ENCODE peak calls at places on chromosomes 7 and 10, in eight cellular contexts. B, F, U, K, G, O, J and W are unnamed samples.

GRCh38 chr7:50397320-50397970 is 52.7 kb downstream of the FIGNL1 start:
- DNase-seq in B (no peak), F (no peak), U (no peak), K (no peak), G (no peak), O (no peak), J (no peak), W (no peak)

GRCh38 chr7:41003031-41003925 is 699.6 kb downstream of the INHBA start:
- DNase-seq in B (no peak), F (peak), U (peak), K (no peak), G (peak), O (peak), J (peak), W (no peak)

GRCh38 chr10:27138277-27138676 is 15.9 kb downstream of the YME1L1 start:
- DNase-seq in B (no peak), F (no peak), U (no peak), K (no peak), G (no peak), O (no peak), J (no peak), W (no peak)

GRCh38 chr10:2981361-2981801 is 86.0 kb upstream of the PFKP start:
- DNase-seq in B (no peak), F (no peak), U (no peak), K (no peak), G (no peak), O (no peak), J (peak), W (no peak)

GRCh38 chr10:3225589-3225988 is 53.0 kb upstream of the PITRM1 start:
- DNase-seq in B (no peak), F (no peak), U (no peak), K (no peak), G (no peak), O (no peak), J (peak), W (no peak)

GRCh38 chr7:113548561-113548960 is 370.2 kb downstream of the PPP1R3A start:
- DNase-seq in B (no peak), F (no peak), U (no peak), K (no peak), G (no peak), O (no peak), J (no peak), W (no peak)

GRCh38 chr7:12951397-12951801 is 264.0 kb downstream of the ARL4A start:
- DNase-seq in B (peak), F (no peak), U (no peak), K (no peak), G (peak), O (no peak), J (peak), W (no peak)

GRCh38 chr7:39608278-39608677 is 15.1 kb upstream of the RALA start:
- DNase-seq in B (no peak), F (no peak), U (no peak), K (no peak), G (peak), O (no peak), J (no peak), W (no peak)

GRCh38 chr10:129321727-129322126 is 145.3 kb upstream of the MGMT start:
- DNase-seq in B (no peak), F (no peak), U (no peak), K (no peak), G (no peak), O (no peak), J (no peak), W (no peak)

GRCh38 chr7:42606217-42606905 is 305.5 kb downstream of the C7orf25 start:
- DNase-seq in B (no peak), F (no peak), U (no peak), K (no peak), G (no peak), O (no peak), J (no peak), W (no peak)

GRCh38 chr7:151782598-151783448 is 94.1 kb downstream of the PRKAG2 start:
- DNase-seq in B (peak), F (peak), U (peak), K (peak), G (peak), O (peak), J (peak), W (peak)

GRCh38 chr10:132967540-132967939 is 25.2 kb upstream of the CFAP46 start:
- DNase-seq in B (no peak), F (no peak), U (no peak), K (peak), G (no peak), O (no peak), J (no peak), W (no peak)

DNA sequence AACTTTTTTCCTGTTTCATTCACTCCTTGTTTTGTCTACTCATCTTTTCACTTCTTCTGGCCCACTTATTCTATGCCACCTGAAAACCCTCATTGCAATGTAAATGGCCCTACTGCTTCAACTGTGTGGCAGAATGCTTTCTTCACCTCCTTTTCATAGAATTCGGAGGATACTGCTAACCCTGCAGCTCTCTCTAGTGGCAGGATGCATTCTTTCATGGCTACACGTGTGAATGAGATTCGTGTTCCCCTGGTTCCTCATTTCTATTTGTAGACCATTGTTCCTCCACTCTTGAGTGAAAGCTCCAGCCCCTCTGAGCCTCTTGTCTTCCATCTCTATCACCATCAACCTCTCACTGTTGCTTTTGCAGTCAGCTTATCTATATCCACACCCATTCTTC is 20.9 kb upstream of the CYP26C1 start:
- DNase-seq in B (no peak), F (peak), U (no peak), K (no peak), G (no peak), O (no peak), J (peak), W (no peak)
- TF ChIP-seq CTCF in B (peak), F (peak), U (no peak), K (no peak), G (no peak), O (peak), J (peak), W (no peak)

GRCh38 chr10:77836299-77836820 is 90.2 kb downstream of the DLG5 start:
- DNase-seq in B (no peak), F (no peak), U (peak), K (no peak), G (peak), O (no peak), J (no peak), W (no peak)

GRCh38 chr10:77837248-77837924 is 89.2 kb downstream of the DLG5 start:
- DNase-seq in B (no peak), F (peak), U (no peak), K (no peak), G (no peak), O (no peak), J (peak), W (no peak)

GRCh38 chr10:77834540-77834939 is 92.0 kb downstream of the DLG5 start:
- DNase-seq in B (no peak), F (no peak), U (no peak), K (no peak), G (no peak), O (no peak), J (no peak), W (no peak)

GRCh38 chr10:77834943-77835668 is 91.4 kb downstream of the DLG5 start:
- DNase-seq in B (no peak), F (no peak), U (no peak), K (no peak), G (no peak), O (no peak), J (no peak), W (no peak)

GRCh38 chr10:77835669-77836086 is 90.9 kb downstream of the DLG5 start:
- DNase-seq in B (no peak), F (no peak), U (peak), K (no peak), G (no peak), O (no peak), J (peak), W (no peak)
- H3K27ac ChIP-seq in B (no peak), F (no peak), U (no peak), K (peak), G (peak), O (peak), J (no peak), W (no peak)

GRCh38 chr7:108202743-108203142 is 72.6 kb upstream of the LAMB4 start:
- DNase-seq in B (no peak), F (peak), U (no peak), K (no peak), G (no peak), O (no peak), J (no peak), W (no peak)
- H3K4me3 ChIP-seq in B (no peak), F (no peak), U (no peak), K (no peak), G (no peak), O (no peak), J (no peak), W (no peak)

GRCh38 chr10:45399113-45399512 is 25.1 kb downstream of the ALOX5 start:
- DNase-seq in B (no peak), F (no peak), U (no peak), K (no peak), G (no peak), O (no peak), J (no peak), W (no peak)
- TF ChIP-seq CTCF in B (no peak), F (no peak), U (no peak), K (no peak), G (no peak), O (no peak), J (no peak), W (no peak)

DNA sequence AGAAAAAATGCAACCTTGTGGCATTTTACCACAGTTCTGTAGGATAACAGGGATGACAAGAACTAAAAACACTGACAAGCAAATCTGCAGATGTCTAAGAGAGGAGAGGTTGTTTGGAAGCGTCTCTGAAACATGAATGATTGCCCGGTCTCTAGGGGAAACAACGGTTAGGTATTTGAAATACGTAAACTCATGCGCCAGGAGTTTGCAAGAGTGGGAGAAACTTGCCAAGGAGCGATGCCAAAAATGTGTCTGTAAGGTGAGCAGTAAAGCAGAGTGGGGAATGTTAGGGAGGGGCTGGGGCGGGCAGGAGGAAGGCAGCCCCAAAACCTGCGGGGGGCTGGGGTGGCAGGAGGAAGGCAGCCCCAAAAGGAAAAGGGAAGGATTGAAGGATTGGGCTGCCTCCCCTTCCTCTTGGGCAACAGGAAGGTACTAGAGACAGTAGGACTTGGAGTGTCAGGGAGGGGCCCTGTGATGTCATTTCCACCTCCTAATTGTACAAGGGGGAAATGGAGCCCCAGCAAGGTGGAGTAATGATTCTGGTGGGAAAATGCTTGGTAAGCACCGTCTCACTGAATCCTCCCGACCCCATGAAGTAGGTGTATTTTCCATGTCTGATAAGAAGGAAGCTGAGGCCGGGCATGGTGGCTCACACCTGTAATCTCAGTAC is 33.2 kb upstream of the PLEKHA1 start:
- DNase-seq in B (no peak), F (peak), U (no peak), K (no peak), G (no peak), O (peak), J (peak), W (no peak)
- H3K27ac ChIP-seq in B (no peak), F (no peak), U (no peak), K (no peak), G (no peak), O (no peak), J (no peak), W (peak)

GRCh38 chr7:27162548-27162848 is 2.8 kb downstream of the HOXA9 start:
- DNase-seq in B (no peak), F (no peak), U (no peak), K (no peak), G (no peak), O (no peak), J (no peak), W (no peak)

GRCh38 chr7:27161214-27161720 is 4.1 kb downstream of the HOXA9 start:
- DNase-seq in B (no peak), F (no peak), U (peak), K (peak), G (no peak), O (peak), J (no peak), W (no peak)

GRCh38 chr7:27160546-27161213 is 4.2 kb upstream of the HOXA7 start:
- DNase-seq in B (peak), F (peak), U (peak), K (peak), G (peak), O (peak), J (peak), W (peak)

GRCh38 chr7:27162930-27163775 is 2.2 kb downstream of the HOXA9 start:
- DNase-seq in B (no peak), F (no peak), U (no peak), K (peak), G (no peak), O (peak), J (no peak), W (no peak)

GRCh38 chr7:27161721-27162547 is 3.4 kb downstream of the HOXA9 start:
- DNase-seq in B (no peak), F (no peak), U (no peak), K (peak), G (no peak), O (peak), J (no peak), W (no peak)
- H3K4me3 ChIP-seq in B (no peak), F (no peak), U (peak), K (no peak), G (peak), O (no peak), J (no peak), W (no peak)

GRCh38 chr10:31321396-31321941 is 2.5 kb downstream of the ZEB1 start:
- DNase-seq in B (no peak), F (no peak), U (no peak), K (no peak), G (peak), O (no peak), J (peak), W (no peak)

GRCh38 chr10:31320179-31320597 is 1.2 kb downstream of the ZEB1 start:
- DNase-seq in B (peak), F (peak), U (peak), K (peak), G (no peak), O (peak), J (peak), W (peak)

GRCh38 chr10:31318854-31319601 is at the start of gene ZEB1:
- DNase-seq in B (peak), F (peak), U (peak), K (peak), G (peak), O (peak), J (peak), W (peak)

GRCh38 chr10:31319602-31320178 is 674 bp downstream of the ZEB1 start:
- DNase-seq in B (no peak), F (no peak), U (no peak), K (peak), G (no peak), O (peak), J (no peak), W (no peak)

GRCh38 chr10:31320598-31321211 is 1.7 kb downstream of the ZEB1 start:
- DNase-seq in B (peak), F (peak), U (peak), K (peak), G (peak), O (no peak), J (peak), W (no peak)
- TF ChIP-seq CTCF in B (no peak), F (peak), U (peak), K (no peak), G (no peak), O (no peak), J (no peak), W (no peak)